ENCODE peak calls at places on chromosomes 6 and 20, in five cellular contexts. O is A549, X is H1, T is K562, F is GM12878. V is an unnamed sample.

GRCh38 chr6:77430506-77430905 is 32.8 kb downstream of the HTR1B start:
- DNase-seq in O (no peak), X (no peak), T (no peak), F (no peak), V (no peak)

GRCh38 chr6:155078331-155078745 is 83.2 kb downstream of the TIAM2 start:
- DNase-seq in O (no peak), X (no peak), T (no peak), F (no peak), V (no peak)

GRCh38 chr20:49409302-49409969 is 73.0 kb downstream of the KCNB1 start:
- DNase-seq in O (no peak), X (no peak), T (no peak), F (no peak), V (no peak)

GRCh38 chr6:119479860-119480655 is 130.5 kb upstream of the MAN1A1 start:
- DNase-seq in O (no peak), X (no peak), T (peak), F (no peak), V (no peak)

GRCh38 chr6:57029213-57029612 is 17.3 kb upstream of the KIAA1586 start:
- DNase-seq in O (no peak), X (no peak), T (no peak), F (no peak), V (no peak)

GRCh38 chr20:15528386-15529111 is 1044.7 kb downstream of the KIF16B start:
- DNase-seq in O (no peak), X (no peak), T (no peak), F (no peak), V (no peak)

GRCh38 chr20:16063876-16064275 is 509.4 kb downstream of the KIF16B start:
- DNase-seq in O (no peak), X (no peak), T (no peak), F (no peak), V (no peak)

GRCh38 chr6:53603381-53604121 is 58.6 kb upstream of the GCLC start:
- DNase-seq in O (no peak), X (no peak), T (no peak), F (no peak), V (no peak)

GRCh38 chr20:36246410-36246809 is 10.1 kb downstream of the AAR2 start:
- DNase-seq in O (no peak), X (no peak), T (no peak), F (no peak), V (no peak)

GRCh38 chr6:71072508-71072907 is 115.6 kb upstream of the B3GAT2 start:
- DNase-seq in O (no peak), X (no peak), T (no peak), F (no peak), V (no peak)

GRCh38 chr20:21739161-21739560 is 33.7 kb downstream of the PAX1 start:
- DNase-seq in O (no peak), X (no peak), T (no peak), F (no peak), V (no peak)

GRCh38 chr20:49385471-49385870 is 97.0 kb downstream of the KCNB1 start:
- DNase-seq in O (peak), X (no peak), T (peak), F (no peak), V (peak)

GRCh38 chr20:16803965-16804792 is 56.0 kb downstream of the OTOR start:
- DNase-seq in O (peak), X (peak), T (peak), F (no peak), V (peak)

GRCh38 chr20:10540636-10541493 is 105.8 kb downstream of the SLX4IP start:
- DNase-seq in O (peak), X (no peak), T (no peak), F (no peak), V (peak)

GRCh38 chr6:132513821-132514545 is 1.1 kb upstream of the STX7 start:
- DNase-seq in O (no peak), X (no peak), T (no peak), F (no peak), V (peak)

GRCh38 chr6:53250137-53250760 is 98.5 kb downstream of the ELOVL5 start:
- DNase-seq in O (peak), X (no peak), T (no peak), F (no peak), V (no peak)

GRCh38 chr6:25070547-25071366 is 135.0 kb upstream of the RIPOR2 start:
- DNase-seq in O (peak), X (peak), T (peak), F (peak), V (peak)

GRCh38 chr6:141103246-141103645 is 1029.5 kb upstream of the GJE1 start:
- DNase-seq in O (no peak), X (no peak), T (no peak), F (no peak), V (no peak)

GRCh38 chr20:62376112-62377063 is 9.3 kb upstream of the LAMA5 start:
- DNase-seq in O (peak), X (peak), T (no peak), F (no peak), V (peak)

DNA sequence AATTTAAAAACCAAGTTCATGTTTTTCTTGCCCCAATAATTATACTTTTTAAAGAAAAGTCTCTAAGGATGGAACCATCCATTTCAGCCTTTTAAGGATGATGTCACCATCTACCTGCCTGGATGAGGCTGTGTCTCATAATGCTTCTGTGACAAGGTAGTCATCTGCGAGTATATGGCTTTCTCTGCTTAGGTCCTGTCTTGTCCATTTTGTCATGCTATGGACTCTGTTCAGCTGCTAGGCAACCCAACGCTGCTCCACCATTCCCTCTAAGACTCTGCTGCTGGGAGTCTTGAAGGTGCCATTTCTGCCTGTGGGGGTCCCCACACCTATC is 459.8 kb upstream of the RUNX2 start:
- DNase-seq in O (no peak), X (no peak), T (no peak), F (no peak), V (no peak)
- TF ChIP-seq KDM1A in O (no peak), X (no peak), T (no peak), F (no peak), V (no peak)

GRCh38 chr6:126427713-126428112 is 87.8 kb downstream of the CENPW start:
- DNase-seq in O (no peak), X (no peak), T (no peak), F (no peak), V (peak)

GRCh38 chr6:126419901-126420300 is 80.0 kb downstream of the CENPW start:
- DNase-seq in O (no peak), X (no peak), T (no peak), F (no peak), V (no peak)

DNA sequence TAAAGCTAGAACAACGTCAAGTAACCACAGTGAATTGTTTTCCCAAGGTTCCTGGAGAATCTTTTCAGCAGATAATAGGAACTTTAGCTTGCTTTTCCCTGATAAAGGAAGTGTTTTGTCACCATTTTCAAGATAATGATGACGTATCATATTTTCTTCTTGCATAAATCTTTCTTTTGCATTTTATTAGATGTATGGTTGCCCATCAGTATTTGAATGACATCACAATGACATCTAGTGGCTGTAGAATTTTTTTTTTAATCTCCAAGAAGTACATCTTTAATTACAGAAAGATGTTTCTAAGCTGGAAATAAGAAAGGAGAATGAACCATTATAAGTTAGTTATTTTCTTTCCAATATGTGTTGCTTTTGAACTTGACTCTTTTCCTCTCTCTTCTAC is 83.0 kb downstream of the CENPW start:
- DNase-seq in O (no peak), X (no peak), T (no peak), F (no peak), V (no peak)
- TF ChIP-seq KDM1A in O (no peak), X (no peak), T (no peak), F (no peak), V (no peak)

GRCh38 chr20:12053348-12053747 is 135.7 kb downstream of the BTBD3 start:
- DNase-seq in O (no peak), X (no peak), T (no peak), F (peak), V (peak)
- TF ChIP-seq KDM1A in O (no peak), X (no peak), T (no peak), F (no peak), V (no peak)

DNA sequence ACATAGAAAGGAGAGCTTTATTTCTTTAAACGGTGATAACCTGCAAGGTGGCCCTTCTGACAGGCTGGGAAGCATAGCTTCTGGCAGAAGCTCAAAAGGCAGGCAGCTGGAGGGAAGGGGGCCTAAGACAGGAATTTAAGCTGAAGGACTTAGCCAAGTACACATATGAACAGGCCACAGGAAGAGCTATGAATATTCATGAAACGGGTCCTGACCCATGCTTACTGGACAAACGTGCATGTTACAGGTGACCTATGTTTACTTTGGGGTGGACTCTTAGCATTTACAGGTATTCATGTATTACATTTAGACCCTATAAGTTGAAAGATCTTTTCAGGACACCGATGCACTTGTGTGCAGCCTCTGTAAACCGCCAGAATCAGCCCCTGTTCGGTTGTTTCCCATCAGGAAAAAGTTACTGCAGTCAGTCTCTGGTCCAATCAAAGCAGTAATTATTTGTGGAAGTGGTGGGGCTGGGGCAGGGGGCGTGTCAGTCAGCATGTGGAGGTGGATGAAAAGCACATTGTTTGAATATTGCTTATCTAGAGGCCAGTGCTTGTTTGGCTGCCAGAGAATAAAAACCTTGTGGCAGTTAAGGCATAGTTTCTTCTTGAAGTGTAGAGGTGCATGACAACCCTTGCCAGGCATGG is 2.9 kb upstream of the GZF1 start:
- DNase-seq in O (no peak), X (no peak), T (no peak), F (no peak), V (peak)
- TF ChIP-seq KDM1A in O (no peak), X (no peak), T (no peak), F (no peak), V (no peak)

GRCh38 chr6:87589693-87590416 is at the start of the genes ORC3 and RARS2:
- DNase-seq in O (peak), X (peak), T (peak), F (peak), V (peak)
- TF ChIP-seq KDM1A in O (no peak), X (no peak), T (no peak), F (no peak), V (no peak)

GRCh38 chr6:84769247-84769646 is 4.8 kb upstream of the TBX18 start:
- DNase-seq in O (peak), X (no peak), T (peak), F (no peak), V (no peak)
- TF ChIP-seq KDM1A in O (no peak), X (no peak), T (no peak), F (no peak), V (no peak)

DNA sequence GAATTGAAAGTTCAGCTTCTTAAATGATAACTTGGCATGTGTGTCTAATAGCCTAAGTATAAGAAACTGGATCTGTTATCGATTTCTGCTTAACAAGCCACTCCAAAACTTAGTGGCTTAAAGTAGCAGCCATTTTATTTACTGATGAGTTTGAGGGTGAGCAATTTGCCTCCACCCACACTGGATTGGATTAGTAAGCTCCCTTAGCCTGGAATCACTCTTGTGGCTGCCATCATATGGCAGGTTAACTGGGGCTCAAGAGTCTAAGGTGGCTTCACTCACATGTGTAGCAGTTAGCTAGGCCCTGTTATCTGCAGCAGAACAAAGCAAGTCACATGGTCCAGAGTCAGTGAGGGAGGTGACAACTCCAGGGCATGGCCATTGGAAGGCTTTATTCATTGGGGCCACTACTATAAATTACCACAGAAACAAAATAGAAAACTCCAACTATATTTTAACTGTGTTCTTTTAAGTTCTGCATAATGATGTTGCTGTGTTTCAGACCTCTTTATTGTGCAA is 49.3 kb downstream of the DCBLD1 start:
- DNase-seq in O (no peak), X (no peak), T (no peak), F (no peak), V (no peak)
- TF ChIP-seq KDM1A in O (no peak), X (no peak), T (no peak), F (no peak), V (no peak)